ENCODE peak calls at places on chromosomes 3 and 15, in five cellular contexts. One of them, this sample, is unnamed.

GRCh38 chr15:76204558-76204845 is 106.8 kb downstream of the ETFA start:
- DNase-seq in NCI-H774: no peak
- DNase-seq in IMR-90: no peak
- DNase-seq in NCI-H1105: no peak
- DNase-seq in left ventricle myocardium superior: no peak
- DNase-seq in this sample: no peak

GRCh38 chr15:52100807-52101206 is 11.8 kb downstream of the BCL2L10 start:
- DNase-seq in NCI-H774: no peak
- DNase-seq in IMR-90: peak
- DNase-seq in NCI-H1105: no peak
- DNase-seq in left ventricle myocardium superior: peak
- DNase-seq in this sample: no peak

GRCh38 chr15:62940755-62941361 is 101.7 kb upstream of the TPM1 start:
- DNase-seq in NCI-H774: no peak
- DNase-seq in IMR-90: peak
- DNase-seq in NCI-H1105: no peak
- DNase-seq in left ventricle myocardium superior: peak
- DNase-seq in this sample: no peak

GRCh38 chr3:160448845-160449659 is 534 bp downstream of the TRIM59 start:
- DNase-seq in NCI-H774: peak
- DNase-seq in IMR-90: peak
- DNase-seq in NCI-H1105: no peak
- DNase-seq in left ventricle myocardium superior: peak
- DNase-seq in this sample: peak

GRCh38 chr3:35709691-35710090 is 70.4 kb downstream of the ARPP21 start:
- DNase-seq in NCI-H774: no peak
- DNase-seq in IMR-90: no peak
- DNase-seq in NCI-H1105: no peak
- DNase-seq in left ventricle myocardium superior: no peak
- DNase-seq in this sample: no peak

GRCh38 chr15:38895326-38896282 is 331.0 kb upstream of the RASGRP1 start:
- DNase-seq in NCI-H774: no peak
- DNase-seq in IMR-90: peak
- DNase-seq in NCI-H1105: no peak
- DNase-seq in left ventricle myocardium superior: no peak
- DNase-seq in this sample: no peak

GRCh38 chr3:20105513-20106280 is 65.5 kb downstream of the KAT2B start:
- DNase-seq in NCI-H774: no peak
- DNase-seq in IMR-90: no peak
- DNase-seq in NCI-H1105: no peak
- DNase-seq in left ventricle myocardium superior: no peak
- DNase-seq in this sample: no peak

GRCh38 chr15:69044899-69045298 is 30.4 kb downstream of the NOX5 start:
- DNase-seq in NCI-H774: no peak
- DNase-seq in IMR-90: peak
- DNase-seq in NCI-H1105: no peak
- DNase-seq in left ventricle myocardium superior: no peak
- DNase-seq in this sample: no peak

GRCh38 chr15:64155802-64156651 is 4.5 kb downstream of the SNX22 start:
- DNase-seq in NCI-H774: no peak
- DNase-seq in IMR-90: no peak
- DNase-seq in NCI-H1105: no peak
- DNase-seq in left ventricle myocardium superior: no peak
- DNase-seq in this sample: no peak

GRCh38 chr3:71511037-71511436 is 72.5 kb downstream of the FOXP1 start:
- DNase-seq in NCI-H774: no peak
- DNase-seq in IMR-90: peak
- DNase-seq in NCI-H1105: no peak
- DNase-seq in left ventricle myocardium superior: no peak
- DNase-seq in this sample: no peak

GRCh38 chr15:81253846-81254245 is 57.2 kb downstream of the IL16 start:
- DNase-seq in NCI-H774: no peak
- DNase-seq in IMR-90: no peak
- DNase-seq in NCI-H1105: no peak
- DNase-seq in left ventricle myocardium superior: no peak
- DNase-seq in this sample: no peak

GRCh38 chr3:5022966-5023776 is 43.9 kb downstream of the BHLHE40 start:
- DNase-seq in NCI-H774: no peak
- DNase-seq in IMR-90: peak
- DNase-seq in NCI-H1105: no peak
- DNase-seq in left ventricle myocardium superior: peak
- DNase-seq in this sample: no peak

GRCh38 chr3:66411436-66411835 is 89.4 kb downstream of the LRIG1 start:
- DNase-seq in NCI-H774: no peak
- DNase-seq in IMR-90: no peak
- DNase-seq in NCI-H1105: no peak
- DNase-seq in left ventricle myocardium superior: peak
- DNase-seq in this sample: no peak

GRCh38 chr15:34927726-34928125 is 41.8 kb downstream of the AQR start:
- DNase-seq in NCI-H774: no peak
- DNase-seq in IMR-90: no peak
- DNase-seq in NCI-H1105: no peak
- DNase-seq in left ventricle myocardium superior: no peak
- DNase-seq in this sample: peak

GRCh38 chr3:148079370-148079769 is 618.3 kb upstream of the AGTR1 start:
- DNase-seq in NCI-H774: no peak
- DNase-seq in IMR-90: no peak
- DNase-seq in NCI-H1105: no peak
- DNase-seq in left ventricle myocardium superior: peak
- DNase-seq in this sample: no peak

GRCh38 chr3:44042772-44043171 is 198.9 kb upstream of the TOPAZ1 start:
- DNase-seq in NCI-H774: no peak
- DNase-seq in IMR-90: no peak
- DNase-seq in NCI-H1105: no peak
- DNase-seq in left ventricle myocardium superior: no peak
- DNase-seq in this sample: no peak

GRCh38 chr3:78153973-78154372 is 1114.1 kb downstream of the ROBO2 start:
- DNase-seq in NCI-H774: no peak
- DNase-seq in IMR-90: no peak
- DNase-seq in NCI-H1105: no peak
- DNase-seq in left ventricle myocardium superior: no peak
- DNase-seq in this sample: no peak

GRCh38 chr15:36907295-36907694 is 193.1 kb downstream of the MEIS2 start:
- DNase-seq in NCI-H774: no peak
- DNase-seq in IMR-90: no peak
- DNase-seq in NCI-H1105: no peak
- DNase-seq in left ventricle myocardium superior: no peak
- DNase-seq in this sample: no peak

GRCh38 chr3:64489361-64490044 is 198.3 kb downstream of the ADAMTS9 start:
- DNase-seq in NCI-H774: peak
- DNase-seq in IMR-90: no peak
- DNase-seq in NCI-H1105: peak
- DNase-seq in left ventricle myocardium superior: peak
- DNase-seq in this sample: peak

GRCh38 chr3:23761440-23761896 is 44.3 kb upstream of the UBE2E1 start:
- DNase-seq in NCI-H774: no peak
- DNase-seq in IMR-90: peak
- DNase-seq in NCI-H1105: no peak
- DNase-seq in left ventricle myocardium superior: no peak
- DNase-seq in this sample: no peak

GRCh38 chr3:54691230-54691900 is 236.5 kb downstream of the LRTM1 start:
- DNase-seq in NCI-H774: no peak
- DNase-seq in IMR-90: peak
- DNase-seq in NCI-H1105: no peak
- DNase-seq in left ventricle myocardium superior: peak
- DNase-seq in this sample: no peak

GRCh38 chr3:46748160-46748559 is 30.5 kb upstream of the PRSS50 start:
- DNase-seq in NCI-H774: no peak
- DNase-seq in IMR-90: no peak
- DNase-seq in NCI-H1105: no peak
- DNase-seq in left ventricle myocardium superior: no peak
- DNase-seq in this sample: no peak

GRCh38 chr3:108806316-108806715 is 16.3 kb upstream of the TRAT1 start:
- DNase-seq in NCI-H774: no peak
- DNase-seq in IMR-90: no peak
- DNase-seq in NCI-H1105: no peak
- DNase-seq in left ventricle myocardium superior: no peak
- DNase-seq in this sample: no peak

GRCh38 chr3:30966896-30967295 is 72.4 kb upstream of the GADL1 start:
- DNase-seq in NCI-H774: no peak
- DNase-seq in IMR-90: no peak
- DNase-seq in NCI-H1105: no peak
- DNase-seq in left ventricle myocardium superior: no peak
- DNase-seq in this sample: no peak

GRCh38 chr3:176953106-176954080 is 243.9 kb downstream of the TBL1XR1 start:
- DNase-seq in NCI-H774: no peak
- DNase-seq in IMR-90: peak
- DNase-seq in NCI-H1105: no peak
- DNase-seq in left ventricle myocardium superior: peak
- DNase-seq in this sample: no peak

GRCh38 chr3:127672429-127673190 is at the start of gene ABTB1:
- DNase-seq in NCI-H774: peak
- DNase-seq in IMR-90: peak
- DNase-seq in NCI-H1105: peak
- DNase-seq in left ventricle myocardium superior: peak
- DNase-seq in this sample: peak

GRCh38 chr15:60479711-60480110 is 769 bp upstream of the ICE2 start:
- DNase-seq in NCI-H774: peak
- DNase-seq in IMR-90: no peak
- DNase-seq in NCI-H1105: no peak
- DNase-seq in left ventricle myocardium superior: no peak
- DNase-seq in this sample: no peak

GRCh38 chr15:29012097-29012496 is 126.3 kb downstream of the APBA2 start:
- DNase-seq in NCI-H774: no peak
- DNase-seq in IMR-90: no peak
- DNase-seq in NCI-H1105: no peak
- DNase-seq in left ventricle myocardium superior: no peak
- DNase-seq in this sample: no peak

GRCh38 chr15:67937153-67937761 is 97.4 kb upstream of the RNU6-1 start:
- DNase-seq in NCI-H774: no peak
- DNase-seq in IMR-90: no peak
- DNase-seq in NCI-H1105: no peak
- DNase-seq in left ventricle myocardium superior: no peak
- DNase-seq in this sample: no peak

GRCh38 chr3:128823638-128824037 is 55.8 kb upstream of the ACAD9 start:
- DNase-seq in NCI-H774: no peak
- DNase-seq in IMR-90: no peak
- DNase-seq in NCI-H1105: no peak
- DNase-seq in left ventricle myocardium superior: no peak
- DNase-seq in this sample: no peak